ENCODE peak calls at places on chromosomes 2 and 18, in six cellular contexts. P is uterus, A is foreskin fibroblast, U is SK-N-SH, L is astrocyte of the spinal cord, W is endodermal cell. K is an unnamed sample.

GRCh38 chr2:197931661-197932312 is 127.4 kb downstream of the PLCL1 start:
- DNase-seq in P (no peak), A (peak), U (no peak), L (no peak), W (no peak), K (no peak)

GRCh38 chr2:38524580-38524979 is 78.1 kb downstream of the HNRNPLL start:
- DNase-seq in P (no peak), A (no peak), U (no peak), L (no peak), W (no peak), K (no peak)

GRCh38 chr2:27191107-27191829 is 20.6 kb upstream of the ATRAID start:
- DNase-seq in P (peak), A (peak), U (peak), L (peak), W (peak), K (peak)

GRCh38 chr2:240326246-240326645 is 109.2 kb upstream of the GPC1 start:
- DNase-seq in P (no peak), A (no peak), U (no peak), L (no peak), W (peak), K (no peak)

GRCh38 chr2:25491003-25491696 is 149.4 kb upstream of the DNMT3A start:
- DNase-seq in P (no peak), A (peak), U (no peak), L (peak), W (no peak), K (no peak)

GRCh38 chr2:97765933-97766332 is 52.6 kb downstream of the ZAP70 start:
- DNase-seq in P (no peak), A (no peak), U (no peak), L (no peak), W (peak), K (no peak)

GRCh38 chr18:23935804-23936203 is 78.8 kb upstream of the TTC39C start:
- DNase-seq in P (no peak), A (no peak), U (no peak), L (no peak), W (no peak), K (peak)

GRCh38 chr2:190126758-190127157 is 64.2 kb upstream of the MSTN start:
- DNase-seq in P (no peak), A (no peak), U (no peak), L (no peak), W (no peak), K (no peak)

GRCh38 chr2:164510895-164511294 is 110.4 kb downstream of the GRB14 start:
- DNase-seq in P (no peak), A (no peak), U (no peak), L (no peak), W (no peak), K (no peak)

GRCh38 chr2:27889774-27890145 is 427 bp downstream of the RBKS start:
- DNase-seq in P (peak), A (no peak), U (no peak), L (peak), W (no peak), K (no peak)

GRCh38 chr2:40507429-40507828 is 55.5 kb upstream of the SLC8A1 start:
- DNase-seq in P (no peak), A (no peak), U (no peak), L (no peak), W (no peak), K (no peak)
- H3K4me3 ChIP-seq in P (no peak), A (no peak), U (no peak), L (no peak), W (no peak), K (no peak)

DNA sequence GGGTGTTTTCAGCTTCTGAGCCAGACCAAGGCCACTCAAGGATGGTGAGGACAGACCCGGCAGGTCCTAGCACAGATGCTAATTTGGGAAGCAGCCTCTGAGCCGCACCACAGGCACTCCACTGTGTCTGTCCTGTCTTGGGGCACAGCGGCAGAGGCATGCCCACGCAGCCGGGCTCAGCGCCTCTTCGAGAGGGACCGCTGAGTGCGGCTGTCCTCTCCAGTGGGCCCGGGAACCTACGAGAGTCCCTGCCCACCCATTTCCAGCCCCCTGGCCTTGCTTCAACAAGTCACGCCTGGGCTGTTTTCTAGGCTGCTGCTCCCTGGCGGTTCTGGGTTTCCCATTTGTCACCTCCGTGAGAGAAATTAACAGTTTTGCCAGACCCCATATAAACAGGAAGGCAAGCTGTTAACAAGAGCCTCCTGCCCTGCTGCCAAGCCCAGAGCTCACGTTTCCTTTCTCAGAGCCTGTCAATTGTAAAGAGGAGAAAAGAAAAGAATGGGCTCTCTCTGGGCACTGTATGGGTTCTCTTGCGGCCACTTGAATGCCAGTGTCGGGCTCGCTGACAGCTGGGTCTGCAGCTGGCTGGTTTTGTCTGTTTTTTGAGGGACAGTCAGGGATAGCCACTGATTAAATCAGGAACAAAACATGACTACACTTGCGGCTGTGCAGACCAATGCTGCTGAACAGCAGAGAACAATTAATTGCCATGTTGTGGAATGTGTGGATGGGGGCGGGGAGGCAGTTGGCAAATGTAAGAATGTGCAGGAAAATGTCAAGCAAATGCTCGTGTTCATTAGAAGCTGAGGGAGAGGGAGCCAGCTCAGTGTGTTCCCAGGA is 30.6 kb downstream of the TMEM17 start:
- DNase-seq in P (no peak), A (no peak), U (peak), L (peak), W (peak), K (no peak)
- H3K4me3 ChIP-seq in P (no peak), A (no peak), U (no peak), L (no peak), W (no peak), K (no peak)

DNA sequence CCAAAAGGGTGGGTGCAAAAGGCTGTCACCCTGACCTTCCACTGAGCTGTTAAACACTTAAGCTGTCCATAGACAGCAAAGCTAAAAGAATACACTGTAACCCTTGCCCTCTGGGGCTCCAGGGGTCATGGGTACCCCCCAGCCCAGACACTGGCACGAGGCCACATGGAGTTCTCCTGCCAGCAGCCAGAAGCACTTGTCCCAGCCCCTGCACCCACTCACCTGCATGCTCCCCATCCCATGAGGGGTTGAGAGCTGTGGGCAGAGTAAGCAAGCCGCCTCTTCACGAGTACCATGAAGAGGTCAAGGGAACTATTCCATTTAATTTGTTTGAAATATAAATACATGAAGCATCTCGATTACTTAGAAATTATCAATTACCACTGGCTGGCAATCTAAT is 867.1 kb upstream of the ZEB2 start:
- DNase-seq in P (no peak), A (no peak), U (no peak), L (no peak), W (no peak), K (no peak)
- H3K4me3 ChIP-seq in P (no peak), A (no peak), U (no peak), L (no peak), W (no peak), K (no peak)

DNA sequence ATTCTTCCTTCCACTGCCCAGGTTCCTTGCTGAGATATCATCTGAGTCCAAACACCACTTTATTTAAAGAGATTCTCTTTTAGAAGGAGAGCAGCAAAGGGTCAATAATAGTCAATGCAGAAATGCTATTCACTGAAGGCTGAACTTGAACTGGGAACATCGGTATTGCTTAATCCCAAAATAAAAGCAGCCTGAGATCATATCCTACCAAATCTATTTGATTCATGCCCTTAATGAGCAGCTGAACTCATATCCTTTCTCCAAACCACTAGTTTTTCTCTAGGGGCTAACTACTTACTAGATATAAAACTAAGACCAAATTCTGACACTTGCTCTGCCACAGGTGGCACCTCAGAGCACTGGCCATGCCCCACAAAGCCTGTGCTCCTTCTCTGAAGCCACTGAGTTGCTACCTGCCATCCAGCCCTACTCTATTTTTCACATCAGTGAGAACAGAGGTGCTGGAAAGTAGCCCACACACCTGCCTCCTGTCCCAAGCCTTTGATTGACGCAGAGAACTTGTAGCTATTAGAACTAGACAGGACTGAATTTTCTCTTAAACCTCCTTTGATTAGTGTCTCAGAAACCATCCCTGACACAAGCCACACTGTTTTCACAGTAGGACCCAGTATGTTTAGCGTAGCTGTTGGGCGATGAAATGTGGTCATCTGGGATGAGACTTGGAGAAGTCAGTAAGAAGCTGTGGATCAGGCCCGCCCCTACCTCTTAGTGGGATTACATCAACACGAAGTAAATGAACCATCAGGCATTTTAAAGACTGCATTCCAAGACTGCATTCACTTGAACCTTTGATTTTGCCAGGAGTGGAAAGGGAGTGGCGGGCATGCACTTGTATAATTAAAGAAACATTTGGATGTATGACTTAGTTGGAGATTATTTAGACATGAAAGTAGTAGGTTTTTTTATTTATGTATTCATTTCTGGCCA is 124.3 kb downstream of the RBMS1 start:
- DNase-seq in P (no peak), A (no peak), U (no peak), L (peak), W (no peak), K (no peak)
- H3K4me3 ChIP-seq in P (no peak), A (no peak), U (no peak), L (no peak), W (no peak), K (no peak)

DNA sequence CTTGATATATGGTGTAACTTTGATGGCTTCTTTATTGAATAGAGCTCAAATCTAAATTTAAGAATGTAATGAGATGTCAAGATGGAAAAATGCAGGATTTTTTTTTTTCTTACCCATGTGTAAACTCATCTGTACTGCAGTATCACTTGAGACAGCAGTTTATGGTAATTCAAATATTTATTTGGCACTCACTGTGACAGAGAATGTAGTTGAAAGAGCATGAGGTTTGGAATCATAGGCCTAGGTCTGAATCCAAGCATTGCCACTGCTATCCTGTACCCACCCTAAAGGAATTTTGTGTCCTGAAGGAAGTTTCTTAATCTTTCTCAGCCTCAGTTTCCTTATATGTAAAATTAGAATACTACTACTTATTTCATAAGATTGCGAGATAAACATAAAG is 3.8 kb downstream of the CREB1 start:
- DNase-seq in P (no peak), A (no peak), U (no peak), L (no peak), W (no peak), K (no peak)
- H3K4me3 ChIP-seq in P (no peak), A (no peak), U (no peak), L (no peak), W (no peak), K (no peak)

DNA sequence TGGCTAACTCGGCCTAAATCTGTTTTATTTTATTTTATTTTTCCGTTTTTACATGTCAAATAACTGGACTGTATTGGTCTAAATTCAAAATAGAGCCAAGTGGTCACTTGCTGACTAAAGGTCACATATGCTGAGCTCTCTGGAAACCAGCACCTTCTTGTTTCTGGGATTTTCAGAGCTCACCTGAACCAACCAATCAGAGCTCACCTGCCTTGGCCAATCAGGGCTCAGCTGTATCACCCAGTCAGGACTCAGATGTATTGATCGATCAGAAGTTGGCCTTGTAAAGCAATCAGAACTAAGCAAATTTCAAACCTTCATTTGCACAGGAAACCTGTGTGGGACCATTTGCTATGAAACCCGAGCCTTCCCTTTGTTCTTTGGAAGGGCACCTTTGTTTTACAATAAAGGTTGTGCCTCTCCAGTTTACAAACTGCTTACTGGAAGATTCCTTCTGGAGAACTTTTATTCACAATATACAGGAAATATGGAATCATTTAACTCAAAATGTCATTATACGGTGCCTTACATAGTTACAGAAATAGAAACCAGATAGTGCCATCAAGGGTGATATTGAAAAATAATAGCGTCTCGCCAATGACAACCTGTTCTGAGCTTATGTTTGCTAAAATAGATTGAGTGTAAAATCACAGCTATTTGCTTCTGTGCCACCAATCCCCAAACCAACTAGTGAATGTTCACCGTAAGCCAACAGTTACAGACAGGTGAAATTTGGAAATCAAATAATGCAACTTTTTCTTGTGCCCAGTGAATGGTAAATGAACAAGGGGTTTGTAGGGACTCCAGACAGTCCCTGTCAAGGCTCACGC is 17.3 kb upstream of the PSD4 start:
- DNase-seq in P (no peak), A (no peak), U (no peak), L (peak), W (peak), K (no peak)
- H3K4me3 ChIP-seq in P (no peak), A (peak), U (no peak), L (no peak), W (peak), K (peak)

GRCh38 chr2:128492966-128493811 is 174.5 kb upstream of the HS6ST1 start:
- DNase-seq in P (no peak), A (no peak), U (no peak), L (no peak), W (peak), K (no peak)

GRCh38 chr2:128493880-128494279 is 175.2 kb upstream of the HS6ST1 start:
- DNase-seq in P (no peak), A (no peak), U (no peak), L (no peak), W (peak), K (no peak)

GRCh38 chr2:128494307-128494639 is 175.6 kb upstream of the HS6ST1 start:
- DNase-seq in P (no peak), A (no peak), U (peak), L (no peak), W (no peak), K (no peak)

GRCh38 chr2:128495996-128496547 is 177.4 kb upstream of the HS6ST1 start:
- DNase-seq in P (no peak), A (no peak), U (no peak), L (no peak), W (no peak), K (no peak)

DNA sequence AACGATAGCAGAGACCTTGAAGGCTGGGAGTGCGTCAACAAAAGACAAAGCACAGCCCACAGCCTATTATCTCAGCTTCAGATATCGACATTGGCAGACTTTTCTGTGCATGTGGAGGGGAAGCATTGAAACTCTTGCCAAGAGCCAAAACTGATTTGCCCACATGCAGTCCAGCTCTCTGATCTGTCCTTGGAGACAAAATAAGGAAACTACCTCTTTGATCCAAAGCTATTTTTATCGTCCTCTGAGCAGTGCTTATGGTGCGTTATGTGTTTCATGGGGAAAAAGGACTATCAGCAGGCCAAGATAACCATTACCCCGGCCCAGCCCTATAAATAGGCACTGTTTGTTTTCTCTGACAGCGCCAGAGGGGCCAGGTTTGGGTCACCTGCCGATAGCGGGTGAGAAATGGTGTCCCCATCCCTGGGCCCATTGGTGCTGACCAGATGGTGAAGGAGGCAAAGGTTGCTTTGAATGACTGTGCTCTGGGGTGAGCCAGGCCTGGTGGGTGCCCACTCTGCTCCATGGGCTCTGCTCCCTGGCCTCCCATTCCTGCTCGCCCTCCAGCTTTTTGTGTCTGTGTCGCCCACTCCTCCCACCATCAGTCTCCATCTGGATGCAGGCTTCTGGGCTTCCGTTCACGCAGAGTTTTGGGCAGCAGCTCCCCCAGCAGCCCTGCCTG is 176.1 kb upstream of the HS6ST1 start:
- DNase-seq in P (no peak), A (no peak), U (peak), L (no peak), W (peak), K (no peak)
- H3K4me3 ChIP-seq in P (no peak), A (no peak), U (no peak), L (no peak), W (no peak), K (no peak)

GRCh38 chr18:55401275-55401620 is 186.7 kb downstream of the TCF4 start:
- DNase-seq in P (no peak), A (no peak), U (no peak), L (peak), W (no peak), K (no peak)
- H3K4me3 ChIP-seq in P (peak), A (peak), U (peak), L (peak), W (no peak), K (no peak)